ENCODE peak calls at places on chromosomes 11 and 22, in four cellular contexts. One of them, this sample, is unnamed.
A peak's percentile ranks its signal among the peaks of the same experiment; 100 is the strongest.

GRCh38 chr11:126890561-126890960 is 110.0 kb downstream of the KIRREL3 start:
- DNase-seq in WTC11: peak; percentile 44
- DNase-seq in fibroblast of mammary gland: no peak
- DNase-seq in nephron progenitor cell: no peak
- DNase-seq in this sample: no peak

GRCh38 chr11:35305670-35306382 is 113.5 kb downstream of the SLC1A2 start:
- DNase-seq in WTC11: peak; percentile 65
- DNase-seq in nephron progenitor cell: peak; percentile 41
- DNase-seq in fibroblast of mammary gland: peak; percentile 48
- DNase-seq in this sample: no peak

GRCh38 chr11:101430236-101430635 is 153.6 kb downstream of the TRPC6 start:
- DNase-seq in nephron progenitor cell: no peak
- DNase-seq in WTC11: no peak
- DNase-seq in fibroblast of mammary gland: no peak
- DNase-seq in this sample: no peak

GRCh38 chr22:41596776-41597634 is 7.4 kb upstream of the PMM1 start:
- DNase-seq in WTC11: peak; percentile 79
- DNase-seq in nephron progenitor cell: peak; percentile 65
- DNase-seq in fibroblast of mammary gland: peak; percentile 53
- DNase-seq in this sample: no peak

GRCh38 chr22:32826537-32826936 is 25.0 kb downstream of the TIMP3 start:
- DNase-seq in nephron progenitor cell: no peak
- DNase-seq in fibroblast of mammary gland: no peak
- DNase-seq in WTC11: no peak
- DNase-seq in this sample: no peak

GRCh38 chr11:63915961-63916836 is 765 bp downstream of the RCOR2 start:
- DNase-seq in fibroblast of mammary gland: no peak
- DNase-seq in nephron progenitor cell: peak; percentile 85
- DNase-seq in WTC11: peak; percentile 96
- DNase-seq in this sample: no peak

GRCh38 chr22:36017661-36018091 is 10.9 kb downstream of the RBFOX2 start:
- DNase-seq in nephron progenitor cell: peak; percentile 22
- DNase-seq in fibroblast of mammary gland: no peak
- DNase-seq in WTC11: no peak
- DNase-seq in this sample: no peak

GRCh38 chr22:44628856-44629255 is 73.1 kb upstream of the PRR5 start:
- DNase-seq in fibroblast of mammary gland: no peak
- DNase-seq in nephron progenitor cell: no peak
- DNase-seq in WTC11: no peak
- DNase-seq in this sample: no peak

GRCh38 chr11:118136341-118136740 is 16.3 kb downstream of the SCN4B start:
- DNase-seq in nephron progenitor cell: no peak
- DNase-seq in WTC11: no peak
- DNase-seq in fibroblast of mammary gland: no peak
- DNase-seq in this sample: no peak

GRCh38 chr11:70552441-70553150 is 154.3 kb downstream of the CTTN start:
- DNase-seq in fibroblast of mammary gland: no peak
- DNase-seq in nephron progenitor cell: no peak
- DNase-seq in WTC11: no peak
- DNase-seq in this sample: no peak

GRCh38 chr22:25475554-25476022 is 88.9 kb upstream of the GRK3 start:
- DNase-seq in fibroblast of mammary gland: peak; percentile 27
- DNase-seq in WTC11: no peak
- DNase-seq in nephron progenitor cell: peak; percentile 31
- DNase-seq in this sample: no peak

GRCh38 chr22:22408731-22409696 is 99.5 kb downstream of the ZNF280B start:
- DNase-seq in fibroblast of mammary gland: peak; percentile 17
- DNase-seq in nephron progenitor cell: peak; percentile 53
- DNase-seq in WTC11: peak; percentile 51
- DNase-seq in this sample: no peak

GRCh38 chr11:96012086-96012824 is 88.3 kb upstream of the MTMR2 start:
- DNase-seq in fibroblast of mammary gland: peak; percentile 87
- DNase-seq in nephron progenitor cell: peak; percentile 24
- DNase-seq in WTC11: no peak
- DNase-seq in this sample: peak; percentile 47

GRCh38 chr11:112590778-112591177 is 330.1 kb upstream of the PLET1 start:
- DNase-seq in WTC11: no peak
- DNase-seq in fibroblast of mammary gland: peak; percentile 4
- DNase-seq in nephron progenitor cell: no peak
- DNase-seq in this sample: peak; percentile 38

GRCh38 chr11:126607374-126607773 is 251.9 kb downstream of the ST3GAL4 start:
- DNase-seq in fibroblast of mammary gland: peak; percentile 59
- DNase-seq in WTC11: peak; percentile 76
- DNase-seq in nephron progenitor cell: peak; percentile 68
- DNase-seq in this sample: peak; percentile 38

GRCh38 chr22:49262167-49262566 is 565.5 kb downstream of the BRD1 start:
- DNase-seq in fibroblast of mammary gland: no peak
- DNase-seq in nephron progenitor cell: no peak
- DNase-seq in WTC11: no peak
- DNase-seq in this sample: no peak

GRCh38 chr11:108788565-108789199 is 123.8 kb downstream of the DDX10 start:
- DNase-seq in fibroblast of mammary gland: peak; percentile 63
- DNase-seq in WTC11: peak; percentile 24
- DNase-seq in nephron progenitor cell: no peak
- DNase-seq in this sample: peak; percentile 18

GRCh38 chr22:30208631-30209603 is 37.6 kb downstream of the LIF start:
- DNase-seq in WTC11: no peak
- DNase-seq in nephron progenitor cell: no peak
- DNase-seq in fibroblast of mammary gland: peak; percentile 92
- DNase-seq in this sample: no peak

GRCh38 chr11:3161309-3161708 is 3.8 kb downstream of the OSBPL5 start:
- DNase-seq in nephron progenitor cell: no peak
- DNase-seq in fibroblast of mammary gland: peak; percentile 69
- DNase-seq in WTC11: peak; percentile 6
- DNase-seq in this sample: no peak

GRCh38 chr11:128697645-128698174 is 3.8 kb downstream of the FLI1 start:
- DNase-seq in fibroblast of mammary gland: no peak
- DNase-seq in WTC11: no peak
- DNase-seq in nephron progenitor cell: no peak
- DNase-seq in this sample: no peak

GRCh38 chr11:30683176-30683575 is 97.0 kb upstream of the MPPED2 start:
- DNase-seq in WTC11: no peak
- DNase-seq in nephron progenitor cell: no peak
- DNase-seq in fibroblast of mammary gland: no peak
- DNase-seq in this sample: no peak

GRCh38 chr22:46070722-46071450 is 79.4 kb upstream of the PPARA start:
- DNase-seq in nephron progenitor cell: peak; percentile 60
- DNase-seq in WTC11: peak; percentile 52
- DNase-seq in fibroblast of mammary gland: no peak
- DNase-seq in this sample: no peak

GRCh38 chr11:104093426-104094280 is 57.2 kb downstream of the DDI1 start:
- DNase-seq in nephron progenitor cell: no peak
- DNase-seq in fibroblast of mammary gland: no peak
- DNase-seq in WTC11: no peak
- DNase-seq in this sample: no peak

GRCh38 chr11:104094576-104094975 is 58.1 kb downstream of the DDI1 start:
- DNase-seq in fibroblast of mammary gland: peak; percentile 64
- DNase-seq in WTC11: no peak
- DNase-seq in nephron progenitor cell: no peak
- DNase-seq in this sample: no peak

GRCh38 chr11:104098132-104098531 is 61.7 kb downstream of the DDI1 start:
- DNase-seq in nephron progenitor cell: no peak
- DNase-seq in WTC11: no peak
- DNase-seq in fibroblast of mammary gland: no peak
- DNase-seq in this sample: no peak

GRCh38 chr11:104096900-104097299 is 60.5 kb downstream of the DDI1 start:
- DNase-seq in fibroblast of mammary gland: no peak
- DNase-seq in WTC11: no peak
- DNase-seq in nephron progenitor cell: no peak
- DNase-seq in this sample: no peak

GRCh38 chr11:104095791-104096190 is 59.4 kb downstream of the DDI1 start:
- DNase-seq in WTC11: no peak
- DNase-seq in nephron progenitor cell: no peak
- DNase-seq in fibroblast of mammary gland: peak; percentile 53
- DNase-seq in this sample: no peak
- TF ChIP-seq CTCF in WTC11: no peak
- TF ChIP-seq CTCF in nephron progenitor cell: no peak
- TF ChIP-seq CTCF in fibroblast of mammary gland: peak; percentile 21
- TF ChIP-seq CTCF in this sample: no peak

DNA sequence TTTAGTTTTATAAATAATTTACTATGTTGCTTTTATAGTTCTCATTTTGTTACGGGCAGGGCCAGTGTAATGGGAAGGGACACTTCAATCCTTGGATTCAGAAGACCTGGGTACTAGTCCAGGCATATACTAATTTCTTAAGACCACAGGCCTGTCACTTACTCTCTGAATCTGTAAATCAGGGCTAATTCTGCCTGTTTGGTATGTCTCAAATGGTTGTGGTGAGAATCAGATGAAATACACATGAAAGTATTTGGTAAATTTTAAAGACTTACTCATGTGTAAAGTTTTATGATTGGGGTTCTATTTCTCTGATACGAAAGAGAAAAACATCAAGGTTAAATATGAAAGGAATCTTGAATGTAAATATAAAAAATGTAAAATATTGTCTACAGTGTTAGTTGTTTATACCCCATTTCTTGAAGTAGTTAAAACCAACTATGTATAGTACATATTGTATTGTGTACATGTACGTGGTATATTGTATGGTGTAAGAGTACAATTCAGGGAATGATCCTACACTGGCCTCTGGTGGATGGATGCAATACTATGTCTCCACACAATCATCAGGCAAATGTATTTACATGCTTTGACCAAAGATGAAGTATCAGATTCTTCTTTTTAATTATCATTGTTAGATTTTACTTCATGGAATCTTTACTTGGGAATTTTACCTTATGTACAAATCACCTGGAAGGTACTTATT is 24.5 kb upstream of the RAG2 start:
- DNase-seq in nephron progenitor cell: no peak
- DNase-seq in fibroblast of mammary gland: peak; percentile 21
- DNase-seq in WTC11: no peak
- DNase-seq in this sample: no peak
- TF ChIP-seq CTCF in nephron progenitor cell: peak; percentile 29
- TF ChIP-seq CTCF in fibroblast of mammary gland: peak; percentile 35
- TF ChIP-seq CTCF in WTC11: no peak
- TF ChIP-seq CTCF in this sample: peak; percentile 54

GRCh38 chr22:24191381-24191841 is 10.1 kb downstream of the SUSD2 start:
- DNase-seq in nephron progenitor cell: no peak
- DNase-seq in fibroblast of mammary gland: no peak
- DNase-seq in WTC11: no peak
- DNase-seq in this sample: no peak
- TF ChIP-seq CTCF in nephron progenitor cell: no peak
- TF ChIP-seq CTCF in fibroblast of mammary gland: no peak
- TF ChIP-seq CTCF in WTC11: no peak
- TF ChIP-seq CTCF in this sample: no peak

GRCh38 chr11:9759519-9760179 is 95.8 kb downstream of the SWAP70 start:
- DNase-seq in fibroblast of mammary gland: peak; percentile 100
- DNase-seq in WTC11: no peak
- DNase-seq in nephron progenitor cell: no peak
- DNase-seq in this sample: peak; percentile 99

GRCh38 chr11:9757809-9758675 is 94.2 kb downstream of the SWAP70 start:
- DNase-seq in fibroblast of mammary gland: peak; percentile 68
- DNase-seq in nephron progenitor cell: peak; percentile 93
- DNase-seq in WTC11: peak; percentile 79
- DNase-seq in this sample: no peak

GRCh38 chr11:9760180-9760550 is 96.3 kb downstream of the SWAP70 start:
- DNase-seq in WTC11: no peak
- DNase-seq in nephron progenitor cell: no peak
- DNase-seq in fibroblast of mammary gland: peak; percentile 97
- DNase-seq in this sample: peak; percentile 86

GRCh38 chr11:9756878-9757277 is 93.0 kb downstream of the SWAP70 start:
- DNase-seq in nephron progenitor cell: no peak
- DNase-seq in WTC11: no peak
- DNase-seq in fibroblast of mammary gland: no peak
- DNase-seq in this sample: no peak

DNA sequence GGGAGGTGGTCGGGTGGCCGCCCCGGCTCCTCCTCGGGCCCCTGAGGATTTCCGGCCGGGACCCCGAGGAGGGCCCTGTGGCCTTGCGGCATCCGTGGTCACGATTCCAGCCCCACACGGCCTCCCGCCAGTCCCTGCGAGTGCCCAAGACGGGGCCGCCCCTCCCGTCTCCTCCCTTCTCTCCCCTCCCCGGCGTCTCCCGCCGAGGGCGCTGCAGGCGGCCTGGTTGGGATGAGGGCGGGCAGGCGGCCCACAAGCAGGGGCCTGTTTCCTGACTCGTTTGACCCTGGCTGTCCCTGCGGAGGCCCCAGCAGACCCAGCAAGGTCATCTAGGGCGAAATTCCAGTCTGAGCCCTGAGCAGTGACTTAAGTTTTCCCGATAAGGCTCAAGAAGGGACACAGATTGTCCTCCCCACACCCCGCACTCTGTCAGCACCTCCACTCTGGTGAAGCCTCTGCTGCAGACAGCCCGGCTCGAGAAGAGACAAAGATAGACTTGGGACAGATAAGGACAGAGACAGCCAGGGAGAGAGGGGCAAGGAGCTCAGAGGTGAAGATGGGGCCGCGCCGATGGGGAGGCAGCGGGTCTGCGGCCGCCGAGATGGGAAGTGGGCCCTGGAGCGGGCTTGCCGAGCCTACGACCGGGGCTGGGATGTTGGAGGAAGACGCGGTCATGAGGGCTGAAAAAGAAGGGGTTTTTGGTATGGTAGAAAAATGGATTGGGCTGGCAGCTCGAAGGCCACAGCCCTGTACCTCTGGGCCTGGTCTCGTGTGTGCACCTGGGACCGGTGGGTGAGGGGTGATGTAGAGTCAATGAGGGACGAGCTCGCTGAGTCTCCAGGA is 95.0 kb downstream of the SWAP70 start:
- DNase-seq in nephron progenitor cell: peak; percentile 64
- DNase-seq in WTC11: no peak
- DNase-seq in fibroblast of mammary gland: peak; percentile 76
- DNase-seq in this sample: no peak
- TF ChIP-seq CTCF in nephron progenitor cell: no peak
- TF ChIP-seq CTCF in WTC11: no peak
- TF ChIP-seq CTCF in fibroblast of mammary gland: peak; percentile 25
- TF ChIP-seq CTCF in this sample: peak; percentile 47

DNA sequence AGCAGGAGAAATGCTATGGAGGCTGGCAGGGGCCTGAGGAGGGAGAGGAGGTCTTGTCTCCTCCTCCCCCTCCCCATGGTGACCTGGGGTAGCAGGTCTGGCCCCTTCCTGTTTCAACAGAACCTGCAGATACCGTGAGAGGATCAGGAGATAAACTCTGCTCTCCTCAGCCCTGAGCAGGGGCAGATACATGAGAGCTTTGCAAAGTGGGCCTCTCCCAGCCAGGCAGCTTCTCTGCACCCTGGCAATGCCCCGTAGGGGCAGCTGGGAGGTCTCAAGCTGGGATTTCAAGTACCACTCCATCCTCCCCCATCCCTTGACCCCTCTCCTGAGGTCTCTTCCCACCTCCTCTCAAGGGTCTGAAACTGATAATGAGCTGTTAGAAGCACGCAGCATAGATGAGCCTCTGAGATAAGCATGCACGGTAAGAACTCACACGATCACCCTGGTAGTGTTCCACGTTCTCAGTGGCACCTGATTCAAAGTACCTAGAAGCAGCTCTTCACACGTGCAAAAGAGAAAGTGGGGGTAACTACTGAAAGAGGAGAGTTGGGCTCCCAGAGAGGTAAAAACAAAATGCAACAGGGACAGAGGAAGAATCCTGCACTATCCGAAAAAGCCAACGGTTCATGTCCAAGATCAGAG is 4.9 kb upstream of the CCDC86 start:
- DNase-seq in fibroblast of mammary gland: no peak
- DNase-seq in nephron progenitor cell: no peak
- DNase-seq in WTC11: no peak
- DNase-seq in this sample: no peak
- TF ChIP-seq CTCF in fibroblast of mammary gland: no peak
- TF ChIP-seq CTCF in nephron progenitor cell: no peak
- TF ChIP-seq CTCF in WTC11: no peak
- TF ChIP-seq CTCF in this sample: no peak

GRCh38 chr11:91136631-91137030 is 913.8 kb upstream of the CHORDC1 start:
- DNase-seq in WTC11: no peak
- DNase-seq in fibroblast of mammary gland: no peak
- DNase-seq in nephron progenitor cell: no peak
- DNase-seq in this sample: no peak

GRCh38 chr11:91133361-91133760 is 910.5 kb upstream of the CHORDC1 start:
- DNase-seq in fibroblast of mammary gland: no peak
- DNase-seq in WTC11: no peak
- DNase-seq in nephron progenitor cell: no peak
- DNase-seq in this sample: no peak
- TF ChIP-seq CTCF in fibroblast of mammary gland: no peak
- TF ChIP-seq CTCF in WTC11: no peak
- TF ChIP-seq CTCF in nephron progenitor cell: no peak
- TF ChIP-seq CTCF in this sample: no peak

This sample was measured in AG09309.